ENCODE peak calls at places on chromosome 11, in six cellular contexts. One of them, this sample, is unnamed.
A peak's percentile ranks its signal among the peaks of the same experiment; 100 is the strongest.

GRCh38 chr11:2130881-2131352 is 8.3 kb downstream of the IGF2 start:
- DNase-seq in HAP-1: no peak
- DNase-seq in AG04450: no peak
- DNase-seq in AG09309: no peak
- DNase-seq in fibroblast of the aortic adventitia: no peak
- DNase-seq in H1: peak; percentile 43
- DNase-seq in this sample: no peak

GRCh38 chr11:44223261-44223660 is 86.7 kb downstream of the ALX4 start:
- DNase-seq in HAP-1: no peak
- DNase-seq in AG04450: no peak
- DNase-seq in AG09309: no peak
- DNase-seq in fibroblast of the aortic adventitia: peak; percentile 67
- DNase-seq in H1: no peak
- DNase-seq in this sample: peak; percentile 36

GRCh38 chr11:57047610-57048009 is 58.9 kb downstream of the OR5AK2 start:
- DNase-seq in HAP-1: no peak
- DNase-seq in AG04450: no peak
- DNase-seq in AG09309: no peak
- DNase-seq in fibroblast of the aortic adventitia: no peak
- DNase-seq in H1: no peak
- DNase-seq in this sample: no peak

GRCh38 chr11:113378692-113379091 is 8.9 kb upstream of the ANKK1 start:
- DNase-seq in HAP-1: no peak
- DNase-seq in AG04450: no peak
- DNase-seq in AG09309: no peak
- DNase-seq in fibroblast of the aortic adventitia: no peak
- DNase-seq in H1: no peak
- DNase-seq in this sample: no peak

GRCh38 chr11:67674442-67674871 is at the start of gene ALDH3B2:
- DNase-seq in HAP-1: no peak
- DNase-seq in AG04450: no peak
- DNase-seq in AG09309: no peak
- DNase-seq in fibroblast of the aortic adventitia: no peak
- DNase-seq in H1: peak; percentile 48
- DNase-seq in this sample: no peak

GRCh38 chr11:124896821-124897391 is 759 bp downstream of the ROBO4 start:
- DNase-seq in HAP-1: no peak
- DNase-seq in AG04450: no peak
- DNase-seq in AG09309: no peak
- DNase-seq in fibroblast of the aortic adventitia: peak; percentile 90
- DNase-seq in H1: peak; percentile 29
- DNase-seq in this sample: no peak

GRCh38 chr11:36693139-36693845 is 95.3 kb upstream of the RAG2 start:
- DNase-seq in HAP-1: no peak
- DNase-seq in AG04450: no peak
- DNase-seq in AG09309: no peak
- DNase-seq in fibroblast of the aortic adventitia: no peak
- DNase-seq in H1: no peak
- DNase-seq in this sample: no peak

GRCh38 chr11:57772562-57772961 is 11.0 kb downstream of the CTNND1 start:
- DNase-seq in HAP-1: no peak
- DNase-seq in AG04450: no peak
- DNase-seq in AG09309: no peak
- DNase-seq in fibroblast of the aortic adventitia: no peak
- DNase-seq in H1: no peak
- DNase-seq in this sample: no peak

GRCh38 chr11:134289789-134290188 is 13.6 kb downstream of the GLB1L3 start:
- DNase-seq in HAP-1: no peak
- DNase-seq in AG04450: no peak
- DNase-seq in AG09309: no peak
- DNase-seq in fibroblast of the aortic adventitia: no peak
- DNase-seq in H1: no peak
- DNase-seq in this sample: no peak

GRCh38 chr11:112172362-112172994 is 2.8 kb upstream of the BCO2 start:
- DNase-seq in HAP-1: no peak
- DNase-seq in AG04450: no peak
- DNase-seq in AG09309: no peak
- DNase-seq in fibroblast of the aortic adventitia: no peak
- DNase-seq in H1: no peak
- DNase-seq in this sample: peak; percentile 1

GRCh38 chr11:83554896-83555295 is 268.7 kb upstream of the CCDC90B start:
- DNase-seq in HAP-1: no peak
- DNase-seq in AG04450: no peak
- DNase-seq in AG09309: no peak
- DNase-seq in fibroblast of the aortic adventitia: no peak
- DNase-seq in H1: no peak
- DNase-seq in this sample: no peak

GRCh38 chr11:16157327-16157726 is 199.0 kb downstream of the SOX6 start:
- DNase-seq in HAP-1: no peak
- DNase-seq in AG04450: no peak
- DNase-seq in AG09309: no peak
- DNase-seq in fibroblast of the aortic adventitia: no peak
- DNase-seq in H1: no peak
- DNase-seq in this sample: no peak

GRCh38 chr11:20360650-20361049 is 2.9 kb upstream of the HTATIP2 start:
- DNase-seq in HAP-1: no peak
- DNase-seq in AG04450: no peak
- DNase-seq in AG09309: no peak
- DNase-seq in fibroblast of the aortic adventitia: peak; percentile 56
- DNase-seq in H1: no peak
- DNase-seq in this sample: no peak
- H3K4me3 ChIP-seq in HAP-1: no peak overlapping the region
- H3K4me3 ChIP-seq in AG04450: no peak overlapping the region
- H3K4me3 ChIP-seq in AG09309: no peak overlapping the region
- H3K4me3 ChIP-seq in fibroblast of the aortic adventitia: no peak overlapping the region
- H3K4me3 ChIP-seq in H1: no peak overlapping the region
- H3K4me3 ChIP-seq in this sample: no peak overlapping the region

GRCh38 chr11:71338806-71339177 is 86.4 kb upstream of the SHANK2 start:
- DNase-seq in HAP-1: no peak
- DNase-seq in AG04450: peak; percentile 29
- DNase-seq in AG09309: no peak
- DNase-seq in fibroblast of the aortic adventitia: no peak
- DNase-seq in H1: no peak
- DNase-seq in this sample: no peak
- H3K4me3 ChIP-seq in HAP-1: no peak overlapping the region
- H3K4me3 ChIP-seq in AG04450: peak overlapping the region; percentile 7
- H3K4me3 ChIP-seq in AG09309: no peak overlapping the region
- H3K4me3 ChIP-seq in fibroblast of the aortic adventitia: no peak overlapping the region
- H3K4me3 ChIP-seq in H1: no peak overlapping the region
- H3K4me3 ChIP-seq in this sample: no peak overlapping the region

DNA sequence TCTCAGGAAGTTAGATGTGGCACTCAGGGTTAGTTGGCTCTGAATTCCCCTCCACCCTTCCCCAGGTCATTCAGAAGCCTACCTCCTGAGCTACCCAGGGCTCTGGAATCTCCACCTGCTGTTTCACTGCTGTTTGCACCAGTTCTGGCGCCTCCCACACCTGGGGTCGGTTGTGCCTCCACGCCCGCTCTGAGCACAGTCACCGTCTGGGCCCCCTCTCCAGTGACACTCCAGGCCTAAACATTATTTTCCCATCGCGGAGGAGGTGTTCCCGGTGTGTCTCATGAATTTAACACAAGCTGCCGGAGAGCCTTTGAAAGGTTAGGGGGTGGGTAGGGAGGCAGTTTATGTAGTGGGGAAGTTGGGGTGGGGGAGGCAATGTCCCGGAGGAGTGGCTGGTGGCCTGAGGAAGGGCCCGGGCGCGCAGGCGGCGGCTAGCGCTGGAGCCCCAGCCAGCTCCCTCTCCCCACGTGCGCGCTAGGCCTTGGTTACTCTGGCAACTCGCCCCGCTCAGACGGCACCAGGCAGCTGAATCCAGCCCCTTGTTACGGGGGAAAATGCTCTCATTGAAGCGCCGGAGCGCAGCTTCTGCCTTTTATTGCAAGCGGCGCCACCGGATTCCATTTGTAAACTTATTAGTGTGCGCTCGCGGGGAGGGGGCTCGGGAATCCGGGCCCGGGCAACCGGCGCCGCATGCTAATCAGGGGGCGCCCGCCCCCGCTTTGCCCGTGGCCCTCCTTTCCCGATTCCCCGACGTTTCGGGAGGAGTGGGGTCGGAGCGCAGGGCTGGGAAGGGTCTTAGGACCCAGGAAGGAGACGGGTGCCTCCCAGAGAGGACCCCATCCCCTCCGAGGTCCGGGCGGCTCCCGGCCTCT is 52.4 kb downstream of the GRIK4 start:
- DNase-seq in HAP-1: no peak
- DNase-seq in AG04450: no peak
- DNase-seq in AG09309: no peak
- DNase-seq in fibroblast of the aortic adventitia: no peak
- DNase-seq in H1: peak; percentile 75
- DNase-seq in this sample: no peak
- H3K4me3 ChIP-seq in HAP-1: no peak overlapping the region
- H3K4me3 ChIP-seq in AG04450: peak overlapping the region; percentile 47
- H3K4me3 ChIP-seq in AG09309: no peak overlapping the region
- H3K4me3 ChIP-seq in fibroblast of the aortic adventitia: no peak overlapping the region
- H3K4me3 ChIP-seq in H1: peak overlapping the region; percentile 48
- H3K4me3 ChIP-seq in this sample: peak overlapping the region; percentile 46

GRCh38 chr11:86246293-86246675 is 1.7 kb downstream of the EED start:
- DNase-seq in HAP-1: no peak
- DNase-seq in AG04450: no peak
- DNase-seq in AG09309: no peak
- DNase-seq in fibroblast of the aortic adventitia: peak; percentile 8
- DNase-seq in H1: no peak
- DNase-seq in this sample: no peak

GRCh38 chr11:86248609-86249008 is 4.1 kb downstream of the EED start:
- DNase-seq in HAP-1: no peak
- DNase-seq in AG04450: no peak
- DNase-seq in AG09309: no peak
- DNase-seq in fibroblast of the aortic adventitia: no peak
- DNase-seq in H1: no peak
- DNase-seq in this sample: no peak

GRCh38 chr11:86251285-86251830 is 6.8 kb downstream of the EED start:
- DNase-seq in HAP-1: no peak
- DNase-seq in AG04450: no peak
- DNase-seq in AG09309: no peak
- DNase-seq in fibroblast of the aortic adventitia: peak; percentile 10
- DNase-seq in H1: no peak
- DNase-seq in this sample: no peak

GRCh38 chr11:86247608-86248007 is 3.1 kb downstream of the EED start:
- DNase-seq in HAP-1: no peak
- DNase-seq in AG04450: no peak
- DNase-seq in AG09309: no peak
- DNase-seq in fibroblast of the aortic adventitia: no peak
- DNase-seq in H1: no peak
- DNase-seq in this sample: no peak

GRCh38 chr11:86249307-86250098 is 5.0 kb downstream of the EED start:
- DNase-seq in HAP-1: peak; percentile 24
- DNase-seq in AG04450: no peak
- DNase-seq in AG09309: no peak
- DNase-seq in fibroblast of the aortic adventitia: peak; percentile 6
- DNase-seq in H1: no peak
- DNase-seq in this sample: no peak
- H3K4me3 ChIP-seq in HAP-1: no peak overlapping the region
- H3K4me3 ChIP-seq in AG04450: no peak overlapping the region
- H3K4me3 ChIP-seq in AG09309: no peak overlapping the region
- H3K4me3 ChIP-seq in fibroblast of the aortic adventitia: no peak overlapping the region
- H3K4me3 ChIP-seq in H1: no peak overlapping the region
- H3K4me3 ChIP-seq in this sample: no peak overlapping the region

GRCh38 chr11:692824-693414 is 2.1 kb downstream of the DEAF1 start:
- DNase-seq in HAP-1: no peak
- DNase-seq in AG04450: no peak
- DNase-seq in AG09309: no peak
- DNase-seq in fibroblast of the aortic adventitia: peak; percentile 20
- DNase-seq in H1: no peak
- DNase-seq in this sample: no peak

GRCh38 chr11:694563-695331 is at the start of gene DEAF1:
- DNase-seq in HAP-1: peak; percentile 91
- DNase-seq in AG04450: peak; percentile 97
- DNase-seq in AG09309: peak; percentile 84
- DNase-seq in fibroblast of the aortic adventitia: peak; percentile 97
- DNase-seq in H1: peak; percentile 99
- DNase-seq in this sample: peak; percentile 82

GRCh38 chr11:695332-695605 is 247 bp upstream of the DEAF1 start:
- DNase-seq in HAP-1: no peak
- DNase-seq in AG04450: no peak
- DNase-seq in AG09309: no peak
- DNase-seq in fibroblast of the aortic adventitia: no peak
- DNase-seq in H1: no peak
- DNase-seq in this sample: no peak

GRCh38 chr11:693415-693831 is 1.6 kb downstream of the DEAF1 start:
- DNase-seq in HAP-1: peak; percentile 57
- DNase-seq in AG04450: no peak
- DNase-seq in AG09309: no peak
- DNase-seq in fibroblast of the aortic adventitia: peak; percentile 33
- DNase-seq in H1: no peak
- DNase-seq in this sample: no peak

DNA sequence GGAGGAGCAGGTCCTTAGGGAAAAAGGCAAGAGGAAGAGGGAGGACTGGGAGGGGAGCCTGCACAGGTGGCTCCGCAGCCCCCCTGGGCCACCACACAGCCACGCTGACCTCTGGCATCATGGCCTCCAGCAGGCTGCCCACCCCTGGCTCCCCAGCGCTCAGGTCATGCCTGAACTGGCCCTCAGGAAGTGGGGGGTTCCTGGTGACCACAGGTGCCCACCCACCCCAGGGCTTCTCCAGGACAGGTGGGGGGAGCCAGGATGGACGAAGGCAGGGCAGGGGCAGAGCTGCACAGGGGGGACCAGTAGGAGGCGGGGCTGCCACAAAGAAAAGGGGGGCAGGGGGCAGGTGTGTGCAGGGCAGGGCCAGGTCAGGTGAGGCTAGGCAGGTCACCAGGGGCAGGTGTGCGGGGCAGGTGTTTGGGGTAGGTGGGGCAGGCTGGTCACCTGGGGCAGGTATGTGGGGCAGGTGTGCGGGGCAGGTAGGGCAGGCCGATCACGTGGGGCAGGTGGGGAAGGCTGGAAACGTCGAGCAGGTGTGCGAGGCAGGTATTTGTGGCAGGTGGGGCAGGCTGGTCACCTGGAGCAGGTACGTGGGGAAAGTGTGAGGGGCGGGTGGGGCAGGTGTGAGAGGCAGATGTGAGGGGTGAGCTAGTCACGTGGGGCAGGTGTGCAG is 997 bp downstream of the DEAF1 start:
- DNase-seq in HAP-1: no peak
- DNase-seq in AG04450: no peak
- DNase-seq in AG09309: no peak
- DNase-seq in fibroblast of the aortic adventitia: no peak
- DNase-seq in H1: no peak
- DNase-seq in this sample: no peak
- H3K4me3 ChIP-seq in HAP-1: peak overlapping the region; percentile 92
- H3K4me3 ChIP-seq in AG04450: peak overlapping the region; percentile 79
- H3K4me3 ChIP-seq in AG09309: peak overlapping the region; percentile 53
- H3K4me3 ChIP-seq in fibroblast of the aortic adventitia: peak overlapping the region; percentile 68
- H3K4me3 ChIP-seq in H1: peak overlapping the region; percentile 41
- H3K4me3 ChIP-seq in this sample: peak overlapping the region; percentile 90

This sample was measured in skeletal muscle cell.